ENCODE peak calls at places on chromosomes 12 and 14, in eight cellular contexts. P is suprapubic skin, Y is naive B cell, Z is fibroblast of pulmonary artery, J is cardiac fibroblast, D is fibroblast of villous mesenchyme, O is RPMI8226, W is pulmonary artery endothelial cell. X is an unnamed sample.

GRCh38 chr12:15632708-15633107 is 156.5 kb downstream of the EPS8 start:
- DNase-seq in P (no peak), Y (no peak), Z (no peak), J (no peak), D (no peak), O (no peak), W (no peak), X (no peak)

GRCh38 chr12:111412830-111413441 is 7.2 kb downstream of the SH2B3 start:
- DNase-seq in P (no peak), Y (no peak), Z (peak), J (no peak), D (no peak), O (no peak), W (no peak), X (no peak)

GRCh38 chr14:90331497-90332270 is at the start of gene NRDE2:
- DNase-seq in P (peak), Y (peak), Z (peak), J (peak), D (peak), O (peak), W (peak), X (peak)

GRCh38 chr12:74021937-74022336 is 515.7 kb upstream of the ATXN7L3B start:
- DNase-seq in P (no peak), Y (no peak), Z (peak), J (peak), D (peak), O (peak), W (no peak), X (peak)

GRCh38 chr12:93624595-93625294 is 52.3 kb downstream of the SOCS2 start:
- DNase-seq in P (no peak), Y (no peak), Z (peak), J (peak), D (peak), O (no peak), W (peak), X (peak)

GRCh38 chr12:111448266-111448830 is 42.6 kb downstream of the SH2B3 start:
- DNase-seq in P (no peak), Y (no peak), Z (no peak), J (no peak), D (no peak), O (no peak), W (no peak), X (no peak)

GRCh38 chr12:62866451-62867082 is 68.4 kb downstream of the PPM1H start:
- DNase-seq in P (no peak), Y (no peak), Z (peak), J (peak), D (peak), O (no peak), W (peak), X (peak)

GRCh38 chr12:124405151-124405550 is 110.3 kb downstream of the RFLNA start:
- DNase-seq in P (no peak), Y (no peak), Z (no peak), J (no peak), D (no peak), O (no peak), W (no peak), X (no peak)

GRCh38 chr12:1350934-1351240 is 243.5 kb downstream of the FBXL14 start:
- DNase-seq in P (no peak), Y (no peak), Z (no peak), J (no peak), D (no peak), O (no peak), W (no peak), X (no peak)